ENCODE peak calls at places on chromosomes 11 and 22, in five cellular contexts. M is astrocyte, Y is left ventricle myocardium inferior, R is dorsolateral prefrontal cortex, S is heart left ventricle. D is an unnamed sample.

GRCh38 chr11:57310630-57311086 is 14.1 kb downstream of the TNKS1BP1 start:
- DNase-seq in Y (no peak), S (no peak), M (no peak), R (no peak), D (no peak)

GRCh38 chr11:79098096-79098495 is 342.7 kb downstream of the TENM4 start:
- DNase-seq in Y (no peak), R (no peak), S (no peak), M (no peak), D (no peak)

GRCh38 chr11:97611345-97611744 is 1221.5 kb downstream of the JRKL start:
- DNase-seq in S (no peak), M (no peak), R (no peak), Y (no peak), D (no peak)

GRCh38 chr11:4607111-4607510 is 920 bp downstream of the TRIM68 start:
- DNase-seq in M (peak), Y (no peak), S (no peak), R (no peak), D (no peak)

GRCh38 chr22:42188808-42189447 is 58.3 kb upstream of the CYP2D6 start:
- DNase-seq in M (peak), R (no peak), S (no peak), Y (no peak), D (no peak)

GRCh38 chr11:74902342-74902741 is 46.5 kb downstream of the XRRA1 start:
- DNase-seq in Y (no peak), R (no peak), S (no peak), M (no peak), D (no peak)

GRCh38 chr11:59551651-59552521 is 40.5 kb downstream of the OR4D9 start:
- DNase-seq in R (no peak), S (no peak), M (peak), Y (no peak), D (no peak)

GRCh38 chr11:92204731-92205130 is 19.9 kb upstream of the FAT3 start:
- DNase-seq in M (peak), Y (no peak), R (no peak), S (no peak), D (no peak)

GRCh38 chr22:38034884-38035529 is 22.2 kb upstream of the PICK1 start:
- DNase-seq in Y (no peak), R (no peak), S (no peak), M (no peak), D (no peak)

GRCh38 chr11:118012083-118012669 is 26.0 kb downstream of the IL10RA start:
- DNase-seq in Y (no peak), S (no peak), R (no peak), M (peak), D (no peak)

GRCh38 chr22:50316114-50317065 is 8.9 kb upstream of the PLXNB2 start:
- DNase-seq in Y (no peak), S (no peak), M (no peak), R (no peak), D (no peak)

GRCh38 chr22:32327596-32328171 is 30.0 kb upstream of the RFPL3 start:
- DNase-seq in S (no peak), R (no peak), Y (no peak), M (no peak), D (no peak)

GRCh38 chr11:84719935-84720577 is 907.1 kb downstream of the DLG2 start:
- DNase-seq in Y (peak), S (peak), M (no peak), R (peak), D (no peak)

GRCh38 chr22:37739000-37739399 is 42.2 kb downstream of the TRIOBP start:
- DNase-seq in S (peak), M (no peak), R (no peak), Y (peak), D (no peak)

GRCh38 chr22:32650553-32651345 is 150.8 kb upstream of the TIMP3 start:
- DNase-seq in R (no peak), M (peak), Y (no peak), S (no peak), D (no peak)

GRCh38 chr11:1305063-1305495 is 4.4 kb downstream of the TOLLIP start:
- DNase-seq in S (no peak), R (no peak), Y (no peak), M (no peak), D (no peak)

GRCh38 chr11:27612932-27613669 is 87.2 kb downstream of the BDNF start:
- DNase-seq in Y (no peak), R (no peak), S (no peak), M (no peak), D (no peak)

GRCh38 chr11:118895093-118896039 is 11.7 kb downstream of the CXCR5 start:
- DNase-seq in M (no peak), S (peak), R (no peak), Y (no peak), D (no peak)

GRCh38 chr22:46894081-46894671 is 131.7 kb downstream of the TBC1D22A start:
- DNase-seq in M (no peak), Y (no peak), S (no peak), R (no peak), D (no peak)

GRCh38 chr11:22752908-22753310 is 76.7 kb downstream of the SVIP start:
- DNase-seq in Y (no peak), R (no peak), M (no peak), S (no peak), D (no peak)

GRCh38 chr11:2555891-2556290 is 111.1 kb downstream of the KCNQ1 start:
- DNase-seq in S (peak), Y (no peak), M (no peak), R (no peak), D (no peak)

GRCh38 chr11:43197357-43197756 is 114.4 kb upstream of the API5 start:
- DNase-seq in Y (no peak), S (no peak), R (no peak), M (no peak), D (no peak)

GRCh38 chr11:17748761-17749721 is 14.5 kb downstream of the KCNC1 start:
- DNase-seq in R (no peak), Y (no peak), S (no peak), M (no peak), D (no peak)

GRCh38 chr11:57131080-57131790 is 50.5 kb upstream of the LRRC55 start:
- DNase-seq in Y (peak), R (no peak), M (no peak), S (no peak), D (no peak)

GRCh38 chr11:96314326-96315050 is 28.5 kb downstream of the MAML2 start:
- DNase-seq in M (peak), Y (peak), S (no peak), R (no peak), D (no peak)

GRCh38 chr11:63768232-63769043 is at the start of gene ZFTA:
- DNase-seq in S (peak), Y (peak), M (no peak), R (no peak), D (no peak)

GRCh38 chr11:70703141-70704052 is 305.1 kb downstream of the CTTN start:
- DNase-seq in Y (no peak), S (no peak), R (no peak), M (no peak), D (no peak)

GRCh38 chr11:130707217-130707616 is 209.1 kb downstream of the SNX19 start:
- DNase-seq in R (no peak), S (no peak), Y (no peak), M (no peak), D (no peak)

GRCh38 chr11:27084407-27084985 is 43.9 kb downstream of the BBOX1 start:
- DNase-seq in S (no peak), R (no peak), Y (no peak), M (peak), D (no peak)

GRCh38 chr11:59560290-59560701 is 49.0 kb downstream of the OR4D9 start:
- DNase-seq in S (no peak), R (peak), Y (no peak), M (peak), D (peak)

GRCh38 chr11:96105197-96105895 is 181.4 kb upstream of the MTMR2 start:
- DNase-seq in R (no peak), S (no peak), M (no peak), Y (no peak), D (no peak)

GRCh38 chr22:25114369-25115362 is 85.0 kb upstream of the CRYBB3 start:
- DNase-seq in S (no peak), R (no peak), M (no peak), Y (no peak), D (no peak)

GRCh38 chr22:17303840-17304779 is 65.2 kb upstream of the CECR2 start:
- DNase-seq in M (no peak), S (no peak), Y (no peak), R (no peak), D (no peak)

DNA sequence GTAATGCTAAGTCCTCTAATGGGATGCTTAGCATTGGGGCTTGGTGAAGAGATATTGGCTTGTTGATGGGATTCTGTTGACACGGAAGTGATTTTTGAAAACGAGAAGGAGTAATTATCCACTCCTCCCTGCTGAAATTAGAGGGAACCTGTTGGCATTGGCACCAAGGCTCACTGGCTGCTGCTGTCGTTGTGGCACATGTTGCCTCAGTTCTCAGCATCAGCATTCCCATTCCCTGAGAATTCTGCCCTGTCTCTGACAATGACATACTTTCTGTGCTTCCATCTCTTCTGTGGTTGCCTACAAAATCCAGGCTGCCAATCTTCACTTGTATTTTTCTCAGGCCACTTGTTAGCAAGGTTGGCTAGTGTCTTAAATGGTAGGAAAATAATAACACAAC is 81.9 kb downstream of the TEAD1 start:
- DNase-seq in S (no peak), Y (no peak), M (no peak), R (no peak), D (no peak)
- H3K27ac ChIP-seq in S (no peak), Y (no peak), M (no peak), R (no peak), D (no peak)

GRCh38 chr22:43267332-43267731 is 75.8 kb downstream of the SCUBE1 start:
- DNase-seq in Y (no peak), R (no peak), S (no peak), M (no peak), D (no peak)

GRCh38 chr22:43260818-43261217 is 73.9 kb upstream of the TTLL12 start:
- DNase-seq in M (no peak), R (no peak), S (no peak), Y (no peak), D (no peak)

GRCh38 chr22:43262990-43263644 is 76.2 kb upstream of the TTLL12 start:
- DNase-seq in M (peak), R (no peak), S (no peak), Y (peak), D (no peak)

GRCh38 chr22:43266117-43266516 is 77.1 kb downstream of the SCUBE1 start:
- DNase-seq in R (no peak), M (no peak), Y (no peak), S (no peak), D (no peak)

DNA sequence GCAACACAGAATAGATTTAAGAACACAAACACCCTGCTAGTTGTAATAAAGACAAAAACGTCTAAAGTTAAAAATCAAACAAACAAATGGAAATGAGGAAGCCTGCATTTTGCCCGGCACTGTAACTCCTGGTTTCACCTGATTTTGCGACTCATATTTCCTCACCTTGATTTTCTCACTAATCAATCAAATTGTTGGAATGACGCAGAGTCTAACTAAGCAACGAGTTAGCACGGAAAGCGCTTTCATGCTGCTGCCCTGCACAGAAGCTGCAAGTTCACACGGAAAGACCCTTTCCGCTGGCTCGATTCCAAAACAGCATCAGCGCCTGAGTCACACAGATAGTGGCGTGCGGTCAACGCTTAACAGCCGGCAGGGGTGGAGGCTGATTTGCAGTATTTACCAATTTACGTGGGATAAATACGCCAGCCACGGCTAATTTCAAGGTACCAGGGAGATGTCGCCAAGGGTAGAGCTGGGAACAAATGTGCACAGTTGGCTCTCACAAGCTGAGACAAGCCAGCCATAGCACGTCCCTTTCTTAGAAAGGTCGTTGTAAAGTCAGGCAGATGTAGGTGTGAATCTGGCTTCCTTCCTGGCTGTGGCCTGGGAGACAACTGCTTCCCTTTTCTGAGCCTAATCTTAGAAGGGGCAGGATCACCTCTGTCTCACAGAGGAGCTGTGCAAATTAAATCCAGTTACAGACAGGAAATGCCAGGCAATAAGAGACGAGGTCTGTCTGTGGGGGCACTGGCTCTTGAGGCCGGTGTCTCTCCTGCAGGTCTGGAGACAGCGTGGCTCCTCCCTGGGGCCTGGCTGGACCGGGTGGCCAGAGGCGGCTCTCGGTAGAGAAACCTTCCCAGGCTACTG is 76.9 kb upstream of the TTLL12 start:
- DNase-seq in Y (peak), S (no peak), R (no peak), M (peak), D (no peak)
- H3K27ac ChIP-seq in Y (peak), S (no peak), R (no peak), M (peak), D (no peak)

GRCh38 chr11:83663984-83664383 is 377.8 kb upstream of the CCDC90B start:
- DNase-seq in R (no peak), S (no peak), Y (no peak), M (no peak), D (no peak)

GRCh38 chr11:83661491-83662350 is 375.6 kb upstream of the CCDC90B start:
- DNase-seq in R (no peak), Y (no peak), S (no peak), M (no peak), D (no peak)

GRCh38 chr11:83663446-83663845 is 377.3 kb upstream of the CCDC90B start:
- DNase-seq in R (no peak), Y (no peak), S (no peak), M (peak), D (no peak)

GRCh38 chr11:83662494-83662893 is 376.3 kb upstream of the CCDC90B start:
- DNase-seq in R (no peak), Y (no peak), S (no peak), M (no peak), D (no peak)

DNA sequence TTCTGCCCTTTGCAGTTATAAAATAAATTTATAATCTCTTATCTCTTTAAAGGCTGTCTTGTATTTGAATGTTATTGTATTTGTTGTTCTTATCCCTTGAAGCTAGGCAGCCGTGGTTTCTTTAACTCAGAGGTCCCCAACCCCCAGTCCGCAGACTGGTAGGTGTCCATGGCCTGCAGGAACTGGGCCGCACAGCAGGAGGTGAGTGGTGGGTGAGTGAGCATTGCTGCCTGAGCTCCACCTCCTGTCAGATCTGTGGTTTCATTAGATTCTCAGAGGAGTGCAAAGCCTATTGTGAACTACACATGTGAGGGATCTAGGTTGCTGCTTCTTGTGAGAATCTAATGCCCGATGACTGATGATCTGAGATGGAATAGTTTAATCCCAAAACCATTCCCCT is 380.0 kb upstream of the CCDC90B start:
- DNase-seq in R (no peak), S (no peak), Y (no peak), M (peak), D (no peak)
- H3K27ac ChIP-seq in R (no peak), S (no peak), Y (no peak), M (no peak), D (no peak)

DNA sequence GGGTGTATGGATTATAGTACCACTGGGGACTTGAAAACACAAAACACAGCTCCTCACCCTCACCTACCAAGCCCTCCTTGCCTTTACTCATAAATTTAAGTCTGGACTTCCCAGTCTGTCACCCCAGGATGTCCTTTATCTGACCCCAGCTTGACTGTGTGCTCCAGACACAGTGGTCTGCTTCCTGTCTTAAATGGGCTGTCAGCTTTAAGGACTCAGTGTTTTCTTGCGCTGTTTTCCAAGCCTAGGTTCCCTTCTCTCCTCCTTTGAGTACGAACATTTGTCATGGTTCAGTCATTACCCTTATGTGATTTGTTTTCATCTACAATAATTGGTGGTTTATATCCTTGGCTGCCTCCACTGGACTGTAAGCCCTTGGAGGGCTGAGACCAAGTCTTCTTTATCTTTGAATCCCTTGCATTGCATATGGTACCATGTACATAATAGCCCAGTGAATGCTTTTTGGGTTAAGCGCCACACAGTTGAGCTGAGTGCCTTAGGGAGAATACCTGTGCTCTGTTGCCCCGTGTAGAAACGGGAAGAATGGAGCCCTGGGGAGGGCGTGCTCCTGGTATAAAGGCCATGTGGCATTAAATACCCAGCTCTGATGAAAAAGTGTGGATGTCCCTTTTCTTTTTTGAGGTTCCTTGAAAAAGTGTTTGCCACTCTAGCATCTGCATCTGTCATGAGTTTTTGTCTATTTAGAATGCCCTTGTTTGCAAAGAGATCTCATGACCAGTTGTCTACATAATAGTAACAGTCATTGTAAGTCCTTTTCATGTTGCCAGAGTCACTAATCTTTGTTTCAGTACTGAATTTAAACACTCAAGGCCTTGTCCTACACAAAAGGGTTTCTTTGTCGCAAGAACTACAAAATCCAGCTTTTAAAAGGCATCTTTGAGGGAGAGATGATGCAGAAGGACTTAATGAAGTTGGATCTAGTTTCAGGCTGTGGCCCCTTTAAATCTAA is 14.0 kb downstream of the PANX1 start:
- DNase-seq in M (peak), Y (no peak), R (no peak), S (no peak), D (no peak)
- H3K27ac ChIP-seq in M (no peak), Y (no peak), R (peak), S (no peak), D (peak)

GRCh38 chr11:47359586-47359985 is 7.1 kb upstream of the MYBPC3 start:
- DNase-seq in Y (no peak), R (no peak), S (no peak), M (no peak), D (no peak)
- H3K27ac ChIP-seq in Y (no peak), R (no peak), S (no peak), M (no peak), D (no peak)

DNA sequence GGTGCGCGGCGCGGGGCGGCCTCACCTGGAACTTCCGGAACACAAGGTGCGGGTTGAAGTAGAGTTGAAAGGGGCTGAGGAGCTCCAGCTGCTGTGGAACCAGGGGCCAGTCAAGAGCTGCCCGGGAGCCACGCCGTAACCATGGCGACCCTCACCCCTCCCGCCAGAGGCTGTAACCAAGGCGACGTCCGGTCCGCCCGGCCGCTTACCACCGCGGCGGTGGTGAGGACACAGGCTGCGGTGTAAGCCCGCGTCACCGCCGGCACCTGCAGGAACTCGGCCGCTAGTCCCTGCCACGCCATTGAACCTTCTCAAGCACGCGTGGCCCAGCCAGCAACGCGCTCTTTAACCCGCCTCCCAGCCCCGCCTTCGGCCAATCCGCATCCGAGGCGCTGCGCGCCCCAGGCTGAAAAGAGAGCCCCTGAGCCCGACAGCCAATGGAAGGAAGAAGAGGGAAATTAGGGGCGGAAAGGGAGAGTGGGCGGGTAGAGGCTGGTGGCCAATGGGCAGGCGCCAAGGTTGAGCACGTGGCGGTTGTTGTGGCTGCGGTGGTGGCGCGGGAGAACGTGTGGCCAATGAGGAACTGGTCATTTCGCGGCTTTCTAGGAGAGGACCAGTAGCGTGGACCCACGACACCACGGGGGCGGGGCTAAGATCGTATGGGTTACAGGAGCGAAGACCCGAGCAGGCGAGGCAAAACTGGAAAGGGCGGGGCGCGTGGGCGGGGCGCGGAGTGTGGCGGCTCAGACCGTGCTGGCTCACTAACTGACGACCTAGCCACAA is at the start of gene DERL3:
- DNase-seq in S (peak), R (peak), M (peak), Y (peak), D (peak)
- H3K27ac ChIP-seq in S (no peak), R (no peak), M (no peak), Y (peak), D (no peak)

GRCh38 chr11:72331761-72332160 is 87.8 kb upstream of the PHOX2A start:
- DNase-seq in S (no peak), R (no peak), Y (no peak), M (no peak), D (no peak)
- H3K27ac ChIP-seq in S (no peak), R (no peak), Y (no peak), M (no peak), D (no peak)